ENCODE peak calls at places on chromosomes 7 and 10, in five cellular contexts. P, C, Q, U and G are unnamed samples.

GRCh38 chr10:114301177-114301576 is 62.1 kb downstream of the VWA2 start:
- DNase-seq in P (no peak), C (no peak), Q (no peak), U (peak; percentile 76), G (peak; percentile 92)

GRCh38 chr7:129569811-129570215 is 41.7 kb upstream of the NRF1 start:
- DNase-seq in P (no peak), C (peak; percentile 90), Q (no peak), U (peak; percentile 93), G (peak; percentile 91)

GRCh38 chr10:124956764-124957163 is 14.8 kb downstream of the ZRANB1 start:
- DNase-seq in P (no peak), C (no peak), Q (no peak), U (no peak), G (no peak)

GRCh38 chr10:130479906-130480305 is 343.7 kb downstream of the GLRX3 start:
- DNase-seq in P (no peak), C (no peak), Q (no peak), U (no peak), G (no peak)

GRCh38 chr10:27240891-27241639 is 468 bp upstream of the ACBD5 start:
- DNase-seq in P (no peak), C (no peak), Q (no peak), U (peak; percentile 13), G (peak; percentile 30)

GRCh38 chr10:3622845-3623621 is 162.0 kb downstream of the KLF6 start:
- DNase-seq in P (no peak), C (peak; percentile 42), Q (no peak), U (no peak), G (no peak)

GRCh38 chr7:127667017-127667670 is 15.2 kb downstream of the SND1 start:
- DNase-seq in P (no peak), C (peak; percentile 59), Q (no peak), U (peak; percentile 88), G (peak; percentile 66)

GRCh38 chr10:47025540-47026300 is 114.5 kb downstream of the PTPN20 start:
- DNase-seq in P (peak; percentile 41), C (peak; percentile 68), Q (peak; percentile 74), U (peak; percentile 27), G (no peak)

GRCh38 chr7:99551767-99552463 is at the start of gene FAM200A:
- DNase-seq in P (peak; percentile 86), C (peak; percentile 78), Q (peak; percentile 90), U (peak; percentile 90), G (peak; percentile 86)

GRCh38 chr7:74655785-74656420 is 1.6 kb upstream of the GTF2I start:
- DNase-seq in P (no peak), C (no peak), Q (no peak), U (no peak), G (no peak)

GRCh38 chr10:98576096-98576495 is 129.4 kb upstream of the HPS1 start:
- DNase-seq in P (no peak), C (no peak), Q (no peak), U (no peak), G (no peak)

GRCh38 chr10:46215426-46215825 is 71.4 kb upstream of the ANTXRL start:
- DNase-seq in P (no peak), C (no peak), Q (no peak), U (no peak), G (no peak)

GRCh38 chr10:34931216-34931615 is 116.1 kb upstream of the PARD3 start:
- DNase-seq in P (no peak), C (no peak), Q (no peak), U (no peak), G (no peak)

GRCh38 chr7:129784783-129785456 is 167.8 kb downstream of the UBE2H start:
- DNase-seq in P (no peak), C (no peak), Q (no peak), U (no peak), G (no peak)

GRCh38 chr10:72557362-72557761 is 68.5 kb downstream of the MICU1 start:
- DNase-seq in P (no peak), C (peak; percentile 52), Q (no peak), U (no peak), G (no peak)

GRCh38 chr7:945556-946255 is 8.8 kb downstream of the ADAP1 start:
- DNase-seq in P (peak; percentile 49), C (no peak), Q (no peak), U (peak; percentile 97), G (peak; percentile 98)

GRCh38 chr10:86758231-86759072 is 2.0 kb downstream of the BMPR1A start:
- DNase-seq in P (no peak), C (no peak), Q (no peak), U (peak; percentile 7), G (peak; percentile 46)

GRCh38 chr10:86755740-86756510 is 494 bp upstream of the BMPR1A start:
- DNase-seq in P (peak; percentile 83), C (peak; percentile 80), Q (peak; percentile 90), U (peak; percentile 57), G (peak; percentile 85)

GRCh38 chr10:86756511-86757109 is at the start of gene BMPR1A:
- DNase-seq in P (no peak), C (peak; percentile 77), Q (peak; percentile 81), U (peak; percentile 86), G (peak; percentile 20)

GRCh38 chr10:86755454-86755739 is 1.0 kb upstream of the BMPR1A start:
- DNase-seq in P (no peak), C (no peak), Q (no peak), U (no peak), G (no peak)

DNA sequence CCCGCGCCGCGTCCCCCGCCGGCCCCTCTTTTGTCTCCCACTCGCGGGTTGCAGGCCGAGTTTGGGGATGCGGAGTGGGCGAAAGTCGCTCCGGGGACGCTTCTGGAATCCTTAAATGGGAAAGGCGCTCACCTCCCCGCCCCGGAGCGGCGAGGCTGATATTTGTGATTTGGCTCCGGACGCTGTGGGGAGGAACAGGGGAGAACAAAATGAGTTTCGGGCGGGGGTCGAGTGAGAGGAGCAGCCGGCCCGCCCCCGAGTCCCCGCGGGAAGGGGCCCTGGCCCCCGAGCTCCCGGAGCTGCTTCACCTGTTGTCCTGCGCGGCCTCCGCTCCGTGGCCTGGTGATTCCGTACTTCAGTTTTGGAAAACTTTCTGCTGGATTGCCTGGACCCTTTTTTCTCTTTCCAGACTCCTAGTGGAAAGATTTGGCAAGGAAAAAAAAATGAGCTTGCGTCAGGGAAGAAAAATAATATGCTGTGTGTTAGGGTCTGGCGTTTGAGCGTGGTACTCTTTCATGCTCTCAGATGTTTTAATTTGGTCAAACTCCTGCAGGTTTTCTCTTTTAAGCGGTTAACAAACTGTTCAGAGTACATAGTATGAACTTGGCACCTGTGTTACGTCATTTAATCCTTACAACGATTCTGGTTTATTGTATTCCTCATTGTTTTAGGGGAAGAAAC is 831 bp downstream of the BMPR1A start:
- DNase-seq in P (no peak), C (peak; percentile 58), Q (peak; percentile 79), U (peak; percentile 65), G (peak; percentile 51)
- TF ChIP-seq CTCF in P (no peak), C (peak; percentile 69), Q (no peak), U (no peak), G (peak; percentile 31)

GRCh38 chr10:132808568-132809236 is 22.8 kb upstream of the NKX6-2 start:
- DNase-seq in P (no peak), C (no peak), Q (no peak), U (no peak), G (no peak)
- TF ChIP-seq CTCF in P (no peak), C (no peak), Q (no peak), U (no peak), G (no peak)

DNA sequence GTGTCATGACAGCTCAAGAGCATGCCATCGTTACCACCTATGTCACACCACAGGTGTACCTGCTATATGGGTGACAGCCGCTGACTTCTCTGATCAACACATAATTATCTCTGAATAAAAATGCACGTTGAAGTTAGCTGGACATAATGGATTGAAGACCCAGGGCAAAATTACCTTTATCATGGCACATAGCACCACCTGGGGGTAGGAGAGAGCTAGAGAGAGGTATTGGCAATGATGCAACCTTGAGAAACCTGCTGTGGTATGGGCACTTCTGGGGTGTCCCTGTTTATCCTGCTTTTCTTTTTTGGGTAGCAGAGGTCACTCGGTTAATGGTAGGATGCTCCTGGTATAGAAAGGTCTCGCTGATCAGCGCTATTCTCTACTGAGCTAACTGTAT is 323.3 kb downstream of the TFEC start:
- DNase-seq in P (no peak), C (no peak), Q (no peak), U (peak; percentile 63), G (peak; percentile 5)
- TF ChIP-seq CTCF in P (no peak), C (peak; percentile 66), Q (no peak), U (peak; percentile 73), G (peak; percentile 55)

DNA sequence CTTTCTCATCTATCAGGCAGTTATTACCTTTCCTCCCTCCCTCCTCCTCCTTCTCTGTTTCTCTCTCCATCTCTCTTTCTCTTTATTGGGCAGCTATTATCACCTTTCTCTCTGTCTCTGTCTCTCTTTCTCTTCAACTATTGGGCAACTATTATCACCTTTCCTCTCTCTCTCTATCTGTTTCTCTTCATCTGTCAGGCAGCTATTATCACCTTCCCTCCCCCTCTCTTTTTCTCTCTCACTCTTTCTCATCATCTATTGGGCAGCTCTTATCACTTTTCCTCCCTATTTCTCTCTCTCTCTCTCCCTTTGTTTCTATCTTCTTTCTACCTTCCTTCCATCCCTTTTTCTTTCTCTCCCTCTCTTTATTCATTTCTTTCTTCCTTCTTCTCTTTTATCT is 1.2 kb downstream of the DMBT1 start:
- DNase-seq in P (no peak), C (no peak), Q (no peak), U (no peak), G (no peak)
- TF ChIP-seq CTCF in P (no peak), C (no peak), Q (no peak), U (no peak), G (no peak)

GRCh38 chr7:47479821-47480575 is 101.9 kb downstream of the TNS3 start:
- DNase-seq in P (no peak), C (no peak), Q (no peak), U (no peak), G (no peak)
- TF ChIP-seq CTCF in P (no peak), C (no peak), Q (no peak), U (no peak), G (no peak)

GRCh38 chr7:22771194-22771593 is 44.2 kb downstream of the IL6 start:
- DNase-seq in P (no peak), C (no peak), Q (no peak), U (no peak), G (no peak)
- TF ChIP-seq CTCF in P (no peak), C (no peak), Q (no peak), U (no peak), G (no peak)